ENCODE peak calls at places on chromosomes 16 and 17, in eight cellular contexts. H is AG04449, I is heart left ventricle, Q is WERI-Rb-1, F is A549, W is endodermal cell, C is HL-60, U is AG04450. Z is an unnamed sample.

GRCh38 chr16:58515871-58516767 is 802 bp downstream of the SETD6 start:
- DNase-seq in H (no peak), I (no peak), Q (no peak), F (no peak), W (peak; percentile 89), C (peak; percentile 49), U (no peak), Z (peak; percentile 83)

GRCh38 chr16:79278506-79278905 is 322.0 kb downstream of the MAF start:
- DNase-seq in H (no peak), I (no peak), Q (no peak), F (no peak), W (no peak), C (no peak), U (no peak), Z (no peak)

GRCh38 chr17:77846531-77847085 is 111.9 kb upstream of the TNRC6C start:
- DNase-seq in H (no peak), I (no peak), Q (no peak), F (no peak), W (no peak), C (no peak), U (no peak), Z (peak; percentile 68)

GRCh38 chr17:76781056-76781982 is 43.4 kb downstream of the MFSD11 start:
- DNase-seq in H (no peak), I (no peak), Q (peak; percentile 27), F (no peak), W (peak; percentile 68), C (no peak), U (no peak), Z (no peak)

GRCh38 chr17:10295728-10296343 is 77.0 kb downstream of the MYH13 start:
- DNase-seq in H (no peak), I (no peak), Q (peak; percentile 75), F (peak; percentile 69), W (peak; percentile 94), C (peak; percentile 34), U (no peak), Z (no peak)

GRCh38 chr17:73815474-73815873 is 171.2 kb upstream of the SDK2 start:
- DNase-seq in H (no peak), I (no peak), Q (no peak), F (no peak), W (peak; percentile 68), C (no peak), U (no peak), Z (no peak)

GRCh38 chr17:28347261-28347891 is 10.0 kb downstream of the POLDIP2 start:
- DNase-seq in H (peak; percentile 78), I (no peak), Q (no peak), F (no peak), W (peak; percentile 75), C (no peak), U (peak; percentile 75), Z (peak; percentile 81)

GRCh38 chr17:59160203-59161025 is 4.9 kb downstream of the PRR11 start:
- DNase-seq in H (no peak), I (no peak), Q (no peak), F (no peak), W (peak; percentile 26), C (no peak), U (no peak), Z (no peak)

GRCh38 chr16:82034981-82035612 is at the start of gene HSD17B2:
- DNase-seq in H (no peak), I (no peak), Q (no peak), F (peak; percentile 21), W (peak; percentile 47), C (no peak), U (no peak), Z (no peak)

GRCh38 chr17:75771334-75772281 is 6.6 kb upstream of the GALK1 start:
- DNase-seq in H (no peak), I (no peak), Q (no peak), F (no peak), W (no peak), C (no peak), U (no peak), Z (no peak)

GRCh38 chr17:38444151-38444550 is 15.9 kb downstream of the ARHGAP23 start:
- DNase-seq in H (no peak), I (peak; percentile 83), Q (peak; percentile 78), F (peak; percentile 91), W (peak; percentile 94), C (peak; percentile 41), U (no peak), Z (peak; percentile 87)

GRCh38 chr17:68822752-68823289 is 132.4 kb downstream of the ABCA8 start:
- DNase-seq in H (no peak), I (no peak), Q (no peak), F (no peak), W (no peak), C (no peak), U (no peak), Z (no peak)

GRCh38 chr17:68820825-68821481 is 134.2 kb downstream of the ABCA8 start:
- DNase-seq in H (no peak), I (no peak), Q (no peak), F (no peak), W (no peak), C (no peak), U (no peak), Z (no peak)

GRCh38 chr17:68819465-68819864 is 135.7 kb downstream of the ABCA8 start:
- DNase-seq in H (no peak), I (no peak), Q (no peak), F (no peak), W (no peak), C (no peak), U (no peak), Z (no peak)

GRCh38 chr17:68821860-68822693 is 133.1 kb downstream of the ABCA8 start:
- DNase-seq in H (peak; percentile 66), I (no peak), Q (peak; percentile 62), F (peak; percentile 77), W (no peak), C (no peak), U (peak; percentile 78), Z (no peak)

DNA sequence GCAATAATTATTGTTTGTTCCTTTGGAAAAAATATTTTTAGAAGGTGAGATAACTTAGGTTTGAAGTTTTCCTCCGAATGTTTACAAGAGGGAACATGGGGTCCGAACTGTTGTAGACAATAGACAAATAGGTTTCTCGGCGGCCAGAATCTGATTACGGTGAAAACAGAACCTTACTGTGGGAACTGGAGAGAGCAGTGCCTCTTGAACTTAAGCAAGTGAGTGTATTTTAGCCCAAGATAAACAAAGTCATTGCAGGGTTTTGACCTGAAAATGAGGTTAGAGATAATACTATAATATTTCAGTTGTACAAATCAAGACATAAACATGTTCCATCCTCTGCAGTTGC is 134.7 kb downstream of the ABCA8 start:
- DNase-seq in H (no peak), I (no peak), Q (no peak), F (no peak), W (no peak), C (no peak), U (no peak), Z (no peak)
- H3K4me3 ChIP-seq in H (no peak overlapping the region), I (no peak overlapping the region), Q (no peak overlapping the region), F (no peak overlapping the region), W (no peak overlapping the region), C (no peak overlapping the region), U (no peak overlapping the region), Z (no peak overlapping the region)

GRCh38 chr17:42403150-42403549 is 14.9 kb upstream of the STAT3 start:
- DNase-seq in H (no peak), I (no peak), Q (peak; percentile 78), F (no peak), W (peak; percentile 89), C (peak; percentile 38), U (no peak), Z (no peak)
- TF ChIP-seq CTCF in H (no peak), I (no peak), Q (peak; percentile 64), F (peak; percentile 45), W (peak; percentile 75), C (no peak), U (peak; percentile 24), Z (peak; percentile 34)

DNA sequence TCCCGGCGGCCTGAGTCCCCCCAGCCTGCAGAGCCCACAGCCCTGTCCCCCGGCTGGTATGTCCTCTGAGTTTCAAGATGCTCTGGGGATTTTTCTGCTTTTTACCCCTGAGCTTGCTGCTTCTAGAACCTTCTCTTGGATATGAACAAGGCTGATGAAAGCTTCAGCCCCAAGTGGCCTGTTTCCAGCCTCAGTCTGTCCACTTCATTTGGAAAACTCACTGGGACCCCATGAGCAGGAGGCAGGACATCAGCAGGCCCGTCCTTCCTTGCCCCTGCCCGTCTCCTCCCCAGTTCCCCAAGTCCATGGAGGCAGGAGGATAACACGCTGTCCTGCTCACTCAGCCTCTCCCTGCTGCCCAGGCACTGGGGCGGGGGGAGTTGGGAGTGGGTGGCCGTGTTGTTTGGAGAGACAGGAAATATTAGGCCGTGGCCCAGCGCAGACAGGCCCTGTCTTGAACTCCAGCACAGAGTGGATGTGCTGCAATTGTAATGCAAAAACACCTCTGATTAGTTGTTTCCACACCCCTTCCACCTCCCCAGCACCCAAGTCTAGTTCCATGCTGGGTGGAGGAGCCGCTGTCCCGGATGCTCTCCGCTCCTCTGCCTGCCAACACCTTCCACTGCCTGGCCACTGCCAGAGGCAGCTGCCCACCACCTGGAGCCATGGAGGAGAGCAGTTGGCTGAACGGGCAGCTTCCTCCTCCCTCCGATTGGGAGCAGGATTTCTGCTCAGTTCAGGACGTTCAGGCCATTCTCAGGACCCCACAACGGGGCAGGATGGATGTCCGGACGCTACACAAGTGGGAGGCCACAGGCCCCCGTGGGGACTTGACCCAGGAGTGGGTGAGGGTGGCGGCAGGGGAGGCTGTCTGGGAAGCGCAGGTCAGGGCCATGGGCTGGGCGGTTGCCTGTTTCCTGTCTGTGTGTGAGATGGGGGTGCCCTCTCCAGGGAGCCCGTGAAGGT is 216.9 kb upstream of the GSE1 start:
- DNase-seq in H (no peak), I (no peak), Q (peak; percentile 6), F (no peak), W (peak; percentile 81), C (no peak), U (no peak), Z (peak; percentile 87)
- H3K4me3 ChIP-seq in H (peak overlapping the region; percentile 1), I (no peak overlapping the region), Q (no peak overlapping the region), F (no peak overlapping the region), W (no peak overlapping the region), C (no peak overlapping the region), U (peak overlapping the region; percentile 25), Z (no peak overlapping the region)

GRCh38 chr17:31291820-31292219 is 5.2 kb downstream of the OMG start:
- DNase-seq in H (no peak), I (no peak), Q (no peak), F (no peak), W (no peak), C (no peak), U (no peak), Z (no peak)

GRCh38 chr17:31281061-31281460 is 16.0 kb downstream of the OMG start:
- DNase-seq in H (no peak), I (no peak), Q (no peak), F (no peak), W (no peak), C (no peak), U (no peak), Z (no peak)

GRCh38 chr17:31289790-31290189 is 7.2 kb downstream of the OMG start:
- DNase-seq in H (no peak), I (no peak), Q (no peak), F (no peak), W (no peak), C (no peak), U (no peak), Z (no peak)

GRCh38 chr17:31283841-31284240 is 13.2 kb downstream of the OMG start:
- DNase-seq in H (no peak), I (no peak), Q (no peak), F (no peak), W (no peak), C (no peak), U (no peak), Z (no peak)

DNA sequence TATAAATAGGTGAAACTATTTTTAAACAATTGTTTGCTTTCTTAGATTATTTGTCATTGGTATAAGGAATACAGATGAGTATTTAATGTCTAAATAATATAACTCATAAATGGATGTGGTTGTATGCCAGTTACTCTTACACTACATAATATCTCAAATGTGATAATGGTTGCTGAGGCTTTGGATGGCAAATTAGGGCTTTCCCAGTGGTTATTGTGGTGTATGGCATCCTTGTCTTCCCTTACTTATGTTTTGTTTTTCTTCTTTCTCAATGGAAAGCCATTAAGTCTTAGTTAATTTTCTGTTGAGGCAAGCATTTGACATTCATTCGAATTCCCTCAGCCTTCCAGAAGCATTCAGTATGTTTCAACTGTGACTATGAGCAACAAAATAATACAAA is 10.5 kb downstream of the OMG start:
- DNase-seq in H (no peak), I (no peak), Q (no peak), F (no peak), W (no peak), C (no peak), U (no peak), Z (no peak)
- TF ChIP-seq CTCF in H (no peak), I (no peak), Q (no peak), F (no peak), W (peak; percentile 51), C (no peak), U (no peak), Z (no peak)

Z was measured in kidney.